ENCODE peak calls at places on chromosomes 4 and X, in four cellular contexts. W is lower lobe of right lung, P is BE2C, O is spleen. U is an unnamed sample.

GRCh38 chr4:18535948-18536347 is 514.4 kb upstream of the LCORL start:
- DNase-seq in W (no peak), P (no peak), O (no peak), U (no peak)

GRCh38 chr4:157994863-157995262 is 178.0 kb downstream of the GASK1B start:
- DNase-seq in W (no peak), P (no peak), O (no peak), U (no peak)

GRCh38 chr4:145012841-145013240 is 85.2 kb downstream of the ANAPC10 start:
- DNase-seq in W (no peak), P (no peak), O (no peak), U (no peak)

GRCh38 chr4:81069706-81070331 is 39.3 kb downstream of the BMP3 start:
- DNase-seq in W (no peak), P (peak; percentile 60), O (no peak), U (peak; percentile 64)

GRCh38 chr4:1249731-1250526 is 999 bp upstream of the CTBP1 start:
- DNase-seq in W (peak; percentile 62), P (no peak), O (peak; percentile 91), U (peak; percentile 42)

GRCh38 chrX:56468441-56468840 is 95.0 kb upstream of the UBQLN2 start:
- DNase-seq in W (no peak), P (no peak), O (no peak), U (no peak)

GRCh38 chrX:78075787-78076389 is 28.2 kb upstream of the PGK1 start:
- DNase-seq in W (no peak), P (no peak), O (no peak), U (no peak)

GRCh38 chr4:1655676-1656075 is 28.4 kb downstream of the FAM53A start:
- DNase-seq in W (no peak), P (no peak), O (no peak), U (no peak)

GRCh38 chr4:150021483-150021882 is 56.8 kb upstream of the DCLK2 start:
- DNase-seq in W (no peak), P (no peak), O (no peak), U (no peak)

GRCh38 chrX:103254171-103254824 is 657 bp downstream of the TCEAL8 start:
- DNase-seq in W (peak; percentile 65), P (peak; percentile 38), O (peak; percentile 86), U (peak; percentile 54)

GRCh38 chr4:52926575-52926974 is 64.5 kb downstream of the RASL11B start:
- DNase-seq in W (no peak), P (no peak), O (no peak), U (no peak)

GRCh38 chrX:124488412-124489161 is 142.2 kb downstream of the SH2D1A start:
- DNase-seq in W (no peak), P (no peak), O (no peak), U (no peak)

GRCh38 chr4:158282252-158282651 is 72.0 kb downstream of the TMEM144 start:
- DNase-seq in W (no peak), P (no peak), O (no peak), U (no peak)

GRCh38 chr4:56821394-56822263 is at the start of gene SPINK2:
- DNase-seq in W (peak; percentile 54), P (peak; percentile 45), O (peak; percentile 91), U (no peak)

GRCh38 chrX:16870861-16871584 is 861 bp upstream of the RBBP7 start:
- DNase-seq in W (peak; percentile 56), P (peak; percentile 18), O (peak; percentile 93), U (no peak)

GRCh38 chr4:142824368-142824767 is 21.7 kb downstream of the INPP4B start:
- DNase-seq in W (no peak), P (no peak), O (no peak), U (no peak)

GRCh38 chr4:21749936-21750335 is 198.6 kb downstream of the KCNIP4 start:
- DNase-seq in W (no peak), P (no peak), O (no peak), U (no peak)

DNA sequence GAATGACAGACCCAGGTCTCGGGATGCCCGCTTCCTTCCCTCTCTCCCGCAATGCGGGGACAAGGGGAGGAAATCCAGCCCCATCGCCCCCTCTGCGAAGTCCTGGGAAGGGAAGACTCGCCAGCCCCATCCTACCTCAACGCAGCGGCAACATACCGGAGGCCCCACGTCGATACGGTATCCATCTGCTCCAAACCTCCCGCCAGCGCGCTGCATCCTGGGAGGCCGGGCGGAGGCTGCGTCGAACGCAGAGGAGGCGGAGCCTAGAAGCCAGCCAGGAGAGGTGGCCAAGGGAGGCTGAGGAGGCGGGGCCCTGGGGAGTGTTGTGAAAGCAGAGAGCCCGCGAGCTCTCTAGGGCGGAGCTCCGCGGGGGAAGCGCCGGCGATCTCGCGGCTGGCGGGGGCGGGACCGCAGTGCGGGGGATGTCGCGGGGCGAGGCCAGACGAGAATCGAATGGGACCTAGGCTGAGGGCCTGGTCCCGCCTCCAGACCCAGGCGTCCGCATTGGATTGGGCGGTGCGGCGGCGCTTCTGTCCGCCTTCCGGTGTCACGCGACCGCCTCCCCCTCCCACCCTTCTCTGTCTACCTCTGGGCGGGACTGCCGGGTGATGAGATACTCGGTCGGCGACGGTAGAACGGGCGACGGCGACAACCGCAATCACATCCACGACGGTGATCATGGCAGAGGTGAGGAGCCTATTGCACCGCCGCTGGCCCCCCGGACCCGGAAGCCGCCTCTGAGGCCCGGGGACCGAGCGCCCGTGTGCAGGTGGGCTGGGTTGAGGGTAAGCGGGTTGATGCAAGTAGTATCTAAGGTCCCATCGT is at the start of the genes FANCB and MOSPD2:
- DNase-seq in W (peak; percentile 97), P (peak; percentile 95), O (peak; percentile 98), U (peak; percentile 91)
- H3K4me3 ChIP-seq in W (peak within 1 kb of the TSS; percentile 72), P (peak within 1 kb of the TSS; percentile 80), O (peak within 1 kb of the TSS; percentile 55), U (peak within 1 kb of the TSS; percentile 83)

DNA sequence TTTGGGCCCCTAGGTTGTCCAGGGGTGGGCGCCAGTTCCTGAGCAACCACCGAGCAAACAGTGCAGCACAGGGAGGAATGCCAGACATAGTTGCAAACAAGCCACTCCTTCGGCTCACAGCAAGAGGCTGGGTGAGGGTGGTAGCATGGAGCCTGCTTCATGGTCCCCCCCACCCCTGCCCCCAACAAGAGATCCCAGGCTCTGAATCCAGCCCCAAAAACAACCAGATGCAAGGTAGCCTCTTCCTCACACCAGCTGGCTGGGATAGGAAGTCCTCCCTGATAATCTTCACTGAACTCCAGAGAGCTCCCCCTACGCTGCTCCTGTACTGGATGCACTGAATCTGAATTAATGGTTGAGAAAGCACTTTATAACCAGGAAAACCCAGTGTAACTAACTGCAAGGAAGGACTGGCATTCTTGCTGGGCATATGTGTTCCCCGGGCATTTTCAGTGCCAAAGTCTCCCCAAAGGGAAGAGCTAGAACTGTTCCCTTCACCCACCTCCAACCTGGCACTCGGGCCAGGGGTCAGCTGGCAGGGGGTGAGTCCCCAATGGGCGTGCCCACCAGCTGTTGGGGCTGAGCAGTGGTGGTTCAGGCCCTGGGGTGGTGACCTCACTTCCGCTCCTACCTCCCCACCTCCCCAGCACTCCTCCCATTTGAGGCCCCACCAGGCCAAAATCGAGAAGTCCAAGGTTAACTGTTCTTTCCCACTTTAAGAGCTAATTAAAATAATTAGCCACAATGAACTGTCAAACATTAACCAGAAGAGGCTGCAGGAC is 1.5 kb downstream of the ELF4 start:
- DNase-seq in W (peak; percentile 72), P (no peak), O (peak; percentile 90), U (no peak)
- TF ChIP-seq CTCF in W (no peak), P (no peak), O (no peak), U (no peak)

DNA sequence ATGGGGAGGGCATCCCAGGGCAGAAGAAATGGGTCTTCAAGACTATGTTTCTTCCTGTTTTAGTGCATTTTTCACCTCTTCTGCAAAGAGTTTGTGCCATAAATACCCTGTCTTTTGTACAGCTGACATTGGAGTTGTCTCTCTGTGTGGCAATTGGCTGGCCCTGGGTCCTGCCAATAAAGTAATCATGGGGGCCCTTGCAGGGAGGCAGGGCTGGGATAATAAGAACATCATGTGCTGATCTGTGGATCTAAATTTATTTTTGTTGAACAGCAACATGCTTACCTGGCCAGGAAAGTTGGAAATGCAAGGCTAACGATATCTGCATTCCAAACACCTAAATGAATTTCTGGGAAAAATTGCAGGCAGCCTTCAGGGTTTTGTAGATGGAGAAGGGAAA is 174.6 kb upstream of the GATB start:
- DNase-seq in W (no peak), P (no peak), O (no peak), U (no peak)
- H3K4me3 ChIP-seq in W (no peak overlapping the region), P (no peak overlapping the region), O (no peak overlapping the region), U (no peak overlapping the region)

GRCh38 chrX:117120700-117121099 is 657.9 kb upstream of the CT83 start:
- DNase-seq in W (no peak), P (peak; percentile 5), O (no peak), U (no peak)
- TF ChIP-seq CTCF in W (no peak), P (peak; percentile 30), O (no peak), U (no peak)

DNA sequence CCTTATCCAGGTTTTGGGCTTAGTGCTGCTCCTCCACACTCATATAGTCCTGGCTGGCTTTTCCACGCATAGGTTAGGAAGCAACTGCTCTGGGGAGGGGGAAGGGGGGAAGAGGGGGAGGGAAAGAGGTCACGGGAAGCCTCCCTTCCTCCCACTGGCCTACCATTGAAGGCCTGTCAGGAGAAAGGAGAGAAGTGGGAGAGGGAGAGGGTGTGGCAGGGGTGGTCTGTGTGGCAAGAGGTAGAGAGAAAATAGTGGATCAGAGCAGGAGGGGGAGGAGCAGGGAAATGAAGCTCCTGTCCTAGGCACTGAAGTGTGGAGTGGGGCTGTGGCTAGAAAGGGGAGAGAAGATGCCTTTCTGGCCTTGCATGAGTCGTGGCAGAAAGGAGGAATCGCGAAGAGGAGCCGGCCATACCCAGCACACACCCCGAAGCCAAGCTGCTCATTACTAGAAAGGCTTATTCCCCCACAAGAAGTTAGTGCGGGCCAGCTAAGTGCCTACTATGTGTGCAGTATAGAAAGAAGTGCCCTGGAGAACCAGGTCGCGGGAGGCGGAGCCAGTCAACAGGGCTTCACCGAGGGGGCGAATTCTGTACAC is 1.1 kb upstream of the TMEM164 start:
- DNase-seq in W (no peak), P (no peak), O (no peak), U (no peak)
- H3K4me3 ChIP-seq in W (peak overlapping the region; percentile 68), P (peak overlapping the region; percentile 63), O (peak overlapping the region; percentile 58), U (peak overlapping the region; percentile 62)

DNA sequence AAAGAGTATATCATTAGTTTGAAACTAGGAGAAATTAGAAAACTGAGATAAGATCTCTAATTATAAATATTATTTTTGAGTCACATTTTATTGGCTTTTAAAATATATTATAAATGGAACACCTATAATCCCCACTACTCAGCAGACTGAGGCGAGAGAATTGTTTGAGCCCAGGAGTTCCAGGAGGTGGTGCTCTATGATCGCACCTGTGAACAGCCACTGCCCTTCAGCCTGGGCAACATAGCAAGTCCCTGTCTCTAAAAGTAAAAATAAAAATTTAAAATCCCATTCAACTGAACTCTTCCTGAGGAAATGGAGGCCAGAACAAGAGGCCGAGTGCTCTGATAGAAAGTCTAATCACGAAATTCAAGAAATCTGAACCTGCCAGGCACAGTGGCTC is 6.3 kb upstream of the C4orf36 start:
- DNase-seq in W (no peak), P (peak; percentile 33), O (no peak), U (no peak)
- TF ChIP-seq CTCF in W (no peak), P (peak; percentile 60), O (no peak), U (no peak)

GRCh38 chr4:83431200-83431599 is 24.4 kb downstream of the HELQ start:
- DNase-seq in W (no peak), P (no peak), O (no peak), U (no peak)
- H3K4me3 ChIP-seq in W (no peak overlapping the region), P (no peak overlapping the region), O (no peak overlapping the region), U (no peak overlapping the region)

GRCh38 chrX:23919148-23919547 is 11.3 kb downstream of the CXorf58 start:
- DNase-seq in W (no peak), P (no peak), O (no peak), U (no peak)

GRCh38 chrX:23919706-23920320 is 12.0 kb downstream of the CXorf58 start:
- DNase-seq in W (no peak), P (no peak), O (no peak), U (no peak)
- TF ChIP-seq CTCF in W (no peak), P (peak; percentile 13), O (no peak), U (no peak)